ENCODE peak calls at places on chromosomes 12 and 14, in four cellular contexts. One of them, this sample, is unnamed.

GRCh38 chr12:98106201-98106600 is 409.2 kb upstream of the TMPO start:
- DNase-seq in testis: no peak
- DNase-seq in right lobe of liver: no peak
- DNase-seq in ovary: no peak
- DNase-seq in this sample: no peak

GRCh38 chr14:23299558-23299957 is 3.1 kb downstream of the PPP1R3E start:
- DNase-seq in testis: peak
- DNase-seq in right lobe of liver: no peak
- DNase-seq in ovary: no peak
- DNase-seq in this sample: no peak

GRCh38 chr12:67161322-67161918 is 107.7 kb upstream of the CAND1 start:
- DNase-seq in testis: peak
- DNase-seq in right lobe of liver: peak
- DNase-seq in ovary: no peak
- DNase-seq in this sample: peak

GRCh38 chr12:104790296-104791125 is 167.6 kb downstream of the SLC41A2 start:
- DNase-seq in testis: peak
- DNase-seq in right lobe of liver: peak
- DNase-seq in ovary: peak
- DNase-seq in this sample: peak

GRCh38 chr12:115640929-115641328 is 636.6 kb downstream of the MED13L start:
- DNase-seq in testis: no peak
- DNase-seq in right lobe of liver: no peak
- DNase-seq in ovary: no peak
- DNase-seq in this sample: no peak

GRCh38 chr14:92513204-92513965 is at the start of gene RIN3:
- DNase-seq in testis: peak
- DNase-seq in right lobe of liver: peak
- DNase-seq in ovary: peak
- DNase-seq in this sample: peak

GRCh38 chr14:51562816-51563215 is 88.9 kb upstream of the FRMD6 start:
- DNase-seq in testis: no peak
- DNase-seq in right lobe of liver: no peak
- DNase-seq in ovary: no peak
- DNase-seq in this sample: no peak

GRCh38 chr12:12813120-12814101 is at the start of gene DDX47:
- DNase-seq in testis: peak
- DNase-seq in right lobe of liver: peak
- DNase-seq in ovary: peak
- DNase-seq in this sample: peak

GRCh38 chr12:685388-685787 is 22.1 kb upstream of the NINJ2 start:
- DNase-seq in testis: peak
- DNase-seq in right lobe of liver: no peak
- DNase-seq in ovary: no peak
- DNase-seq in this sample: peak

GRCh38 chr14:103706551-103707328 is 8.5 kb downstream of the XRCC3 start:
- DNase-seq in testis: no peak
- DNase-seq in right lobe of liver: no peak
- DNase-seq in ovary: no peak
- DNase-seq in this sample: no peak

GRCh38 chr14:103705524-103706284 is 9.5 kb downstream of the XRCC3 start:
- DNase-seq in testis: peak
- DNase-seq in right lobe of liver: no peak
- DNase-seq in ovary: peak
- DNase-seq in this sample: no peak

GRCh38 chr14:103704708-103705107 is 10.5 kb downstream of the XRCC3 start:
- DNase-seq in testis: no peak
- DNase-seq in right lobe of liver: no peak
- DNase-seq in ovary: no peak
- DNase-seq in this sample: no peak

GRCh38 chr14:103703433-103704385 is 11.5 kb downstream of the XRCC3 start:
- DNase-seq in testis: no peak
- DNase-seq in right lobe of liver: no peak
- DNase-seq in ovary: no peak
- DNase-seq in this sample: no peak

DNA sequence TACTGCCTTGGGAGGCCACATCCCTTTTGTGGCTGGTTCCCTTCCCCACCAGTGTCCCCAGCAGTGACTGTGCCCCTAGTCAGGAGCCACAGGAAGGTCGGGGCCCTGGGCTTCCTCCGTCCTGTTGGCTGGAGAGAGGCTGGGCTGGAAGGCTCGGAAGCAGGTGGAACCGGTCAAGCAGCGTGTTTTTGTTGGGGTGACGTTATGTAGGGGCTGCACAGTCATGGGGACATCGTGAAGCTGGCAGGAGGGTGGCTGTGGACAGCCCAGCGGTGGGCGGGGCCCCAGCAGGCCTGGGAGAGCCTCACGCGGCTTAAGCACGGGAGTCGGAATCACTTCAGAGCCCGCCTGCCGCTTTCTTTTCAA is 10.1 kb downstream of the XRCC3 start:
- DNase-seq in testis: peak
- DNase-seq in right lobe of liver: no peak
- DNase-seq in ovary: peak
- DNase-seq in this sample: no peak
- TF ChIP-seq POLR2A in testis: no peak
- TF ChIP-seq POLR2A in right lobe of liver: no peak
- TF ChIP-seq POLR2A in ovary: no peak
- TF ChIP-seq POLR2A in this sample: no peak

GRCh38 chr12:125683748-125684381 is 618.6 kb downstream of the AACS start:
- DNase-seq in testis: peak
- DNase-seq in right lobe of liver: peak
- DNase-seq in ovary: no peak
- DNase-seq in this sample: peak
- H3K27ac ChIP-seq in testis: no peak
- H3K27ac ChIP-seq in right lobe of liver: no peak
- H3K27ac ChIP-seq in ovary: no peak
- H3K27ac ChIP-seq in this sample: no peak

DNA sequence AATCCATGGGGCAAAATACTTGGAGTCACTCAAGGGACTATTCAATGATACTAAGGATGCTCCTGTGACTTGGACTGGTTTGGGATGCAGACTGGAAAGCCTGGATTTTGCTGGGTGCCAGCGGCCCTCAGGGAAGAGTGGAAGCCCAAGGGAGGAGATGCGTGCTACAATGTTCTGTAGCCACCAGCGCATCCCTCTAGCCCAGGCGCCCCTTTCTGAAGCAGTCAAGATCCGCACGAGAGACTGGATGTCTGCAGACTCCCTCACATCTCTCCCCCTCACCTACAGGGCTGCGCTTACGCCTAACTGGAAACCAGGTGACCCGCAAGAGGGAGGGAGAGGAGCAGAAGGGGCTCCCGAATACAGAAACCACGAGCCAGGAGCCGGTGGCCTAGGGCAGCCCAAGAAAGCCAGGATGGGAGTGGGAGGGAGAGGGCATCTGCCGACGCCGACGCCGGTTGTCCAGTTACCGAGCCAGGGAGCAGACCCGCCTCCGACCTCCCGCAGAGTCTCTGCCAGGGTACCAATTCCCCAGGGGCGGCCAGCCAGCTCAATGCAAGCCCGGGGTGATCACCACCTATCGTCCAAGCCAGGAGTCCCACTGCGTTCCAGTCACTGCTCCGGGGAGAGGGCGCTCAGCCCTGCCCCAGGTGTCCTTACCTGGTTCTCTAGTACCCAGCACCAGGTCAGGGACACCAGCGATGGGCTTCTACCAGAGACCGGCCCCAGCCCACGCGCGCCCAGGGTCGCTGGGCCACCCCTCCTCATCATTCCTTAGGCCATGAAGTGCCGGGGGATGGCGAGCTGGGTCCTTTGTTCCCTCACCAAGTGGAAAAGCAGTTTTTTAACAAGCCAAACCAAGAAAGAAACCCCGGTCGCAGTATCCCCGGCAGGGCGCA is 1.2 kb downstream of the NTN4 start:
- DNase-seq in testis: peak
- DNase-seq in right lobe of liver: peak
- DNase-seq in ovary: peak
- DNase-seq in this sample: peak
- TF ChIP-seq POLR2A in testis: no peak
- TF ChIP-seq POLR2A in right lobe of liver: no peak
- TF ChIP-seq POLR2A in ovary: no peak
- TF ChIP-seq POLR2A in this sample: no peak

DNA sequence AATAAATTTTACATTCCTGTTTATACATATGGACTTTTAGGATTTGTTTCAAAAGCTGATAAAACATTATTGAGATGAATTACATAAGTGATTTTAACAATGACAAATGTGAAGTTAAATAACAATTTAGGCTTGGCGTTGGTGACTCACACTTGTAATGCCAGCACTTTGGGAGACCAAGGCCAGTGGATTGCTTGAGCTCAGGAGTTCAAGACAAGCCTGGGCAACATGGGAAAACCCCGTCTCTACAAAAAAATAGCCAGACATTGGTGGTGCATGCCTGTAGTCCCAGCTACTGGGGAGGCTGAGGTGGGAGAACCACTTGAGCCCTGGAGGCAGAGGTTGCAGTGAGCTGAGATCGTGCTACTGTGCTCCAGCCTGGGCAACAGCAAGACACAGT is 7.4 kb downstream of the ACOT2 start:
- DNase-seq in testis: no peak
- DNase-seq in right lobe of liver: no peak
- DNase-seq in ovary: no peak
- DNase-seq in this sample: no peak
- H3K27ac ChIP-seq in testis: no peak
- H3K27ac ChIP-seq in right lobe of liver: no peak
- H3K27ac ChIP-seq in ovary: no peak
- H3K27ac ChIP-seq in this sample: no peak

DNA sequence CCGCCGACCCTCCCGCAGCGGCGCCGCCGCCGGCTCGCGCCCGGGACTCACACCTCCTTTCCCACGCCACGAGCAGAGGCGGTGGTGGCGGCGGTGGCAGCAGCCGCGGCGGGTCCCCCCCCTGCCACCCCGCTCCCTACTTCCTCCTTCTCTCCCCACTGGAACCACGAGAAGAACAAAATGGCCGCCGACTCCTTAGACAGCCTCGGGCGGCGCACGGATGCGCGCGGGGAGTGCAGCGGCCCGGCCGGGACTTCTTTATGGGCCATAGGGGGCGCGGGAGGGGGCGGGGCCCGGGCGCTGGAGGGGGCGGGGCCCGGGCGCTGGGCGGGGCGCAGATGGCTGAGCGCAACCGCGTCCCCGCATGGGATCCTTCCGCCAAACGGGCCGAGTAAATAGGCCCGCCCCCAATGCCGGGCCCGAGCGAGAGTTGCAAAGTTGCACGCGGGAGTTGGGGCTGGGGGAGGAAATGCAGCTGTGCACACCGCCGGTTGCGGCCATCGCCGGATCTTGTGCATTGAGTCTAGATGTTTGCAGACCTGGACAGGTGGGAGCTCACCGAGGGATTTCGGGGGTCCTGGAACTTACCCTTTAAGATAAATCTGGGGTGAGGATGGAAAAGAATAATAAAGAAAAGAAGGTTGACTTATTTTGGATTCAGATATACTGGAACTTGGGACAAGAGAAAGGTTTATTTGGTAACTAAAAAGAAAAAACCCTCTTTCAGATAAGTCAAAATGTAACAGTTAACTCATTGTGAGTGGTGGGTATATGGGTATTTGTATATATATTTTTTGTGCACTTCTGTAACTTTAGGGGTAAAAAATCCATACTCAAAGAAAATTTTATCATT is at the start of gene PPP1CC:
- DNase-seq in testis: peak
- DNase-seq in right lobe of liver: peak
- DNase-seq in ovary: peak
- DNase-seq in this sample: peak
- TF ChIP-seq POLR2A in testis: peak
- TF ChIP-seq POLR2A in right lobe of liver: peak
- TF ChIP-seq POLR2A in ovary: peak
- TF ChIP-seq POLR2A in this sample: peak

DNA sequence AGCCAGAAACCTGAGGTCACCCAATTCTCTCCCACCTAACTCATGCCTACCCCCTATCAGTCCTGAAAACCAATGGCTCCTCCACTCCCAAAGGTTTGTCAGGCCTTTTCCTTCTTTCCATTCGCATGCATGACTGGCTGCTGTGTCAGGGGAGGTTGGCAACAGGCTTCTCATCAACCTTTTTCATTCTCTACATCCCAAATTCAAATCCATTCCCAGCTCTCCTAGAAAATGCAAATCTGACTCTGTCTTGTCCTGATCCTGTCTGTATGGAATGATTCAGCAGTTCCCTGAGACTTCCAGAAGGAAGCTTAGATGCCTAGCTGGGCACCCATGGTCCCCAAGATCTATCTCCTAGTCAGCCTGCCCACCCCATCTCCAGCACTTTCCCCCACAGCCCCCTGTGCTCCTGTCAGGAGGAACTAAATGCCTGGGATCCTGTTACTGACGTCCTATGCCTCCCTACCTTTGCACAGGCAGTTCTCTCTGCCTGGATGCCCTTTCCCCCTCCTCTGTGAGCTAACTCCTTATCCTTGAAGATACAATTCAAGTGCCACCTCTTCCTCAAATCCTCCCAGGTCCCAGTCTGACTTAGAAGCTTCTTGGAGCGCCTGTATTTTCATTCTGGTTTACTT is 5.1 kb upstream of the CTDSP2 start:
- DNase-seq in testis: no peak
- DNase-seq in right lobe of liver: no peak
- DNase-seq in ovary: no peak
- DNase-seq in this sample: no peak
- H3K27ac ChIP-seq in testis: no peak
- H3K27ac ChIP-seq in right lobe of liver: no peak
- H3K27ac ChIP-seq in ovary: peak
- H3K27ac ChIP-seq in this sample: peak

DNA sequence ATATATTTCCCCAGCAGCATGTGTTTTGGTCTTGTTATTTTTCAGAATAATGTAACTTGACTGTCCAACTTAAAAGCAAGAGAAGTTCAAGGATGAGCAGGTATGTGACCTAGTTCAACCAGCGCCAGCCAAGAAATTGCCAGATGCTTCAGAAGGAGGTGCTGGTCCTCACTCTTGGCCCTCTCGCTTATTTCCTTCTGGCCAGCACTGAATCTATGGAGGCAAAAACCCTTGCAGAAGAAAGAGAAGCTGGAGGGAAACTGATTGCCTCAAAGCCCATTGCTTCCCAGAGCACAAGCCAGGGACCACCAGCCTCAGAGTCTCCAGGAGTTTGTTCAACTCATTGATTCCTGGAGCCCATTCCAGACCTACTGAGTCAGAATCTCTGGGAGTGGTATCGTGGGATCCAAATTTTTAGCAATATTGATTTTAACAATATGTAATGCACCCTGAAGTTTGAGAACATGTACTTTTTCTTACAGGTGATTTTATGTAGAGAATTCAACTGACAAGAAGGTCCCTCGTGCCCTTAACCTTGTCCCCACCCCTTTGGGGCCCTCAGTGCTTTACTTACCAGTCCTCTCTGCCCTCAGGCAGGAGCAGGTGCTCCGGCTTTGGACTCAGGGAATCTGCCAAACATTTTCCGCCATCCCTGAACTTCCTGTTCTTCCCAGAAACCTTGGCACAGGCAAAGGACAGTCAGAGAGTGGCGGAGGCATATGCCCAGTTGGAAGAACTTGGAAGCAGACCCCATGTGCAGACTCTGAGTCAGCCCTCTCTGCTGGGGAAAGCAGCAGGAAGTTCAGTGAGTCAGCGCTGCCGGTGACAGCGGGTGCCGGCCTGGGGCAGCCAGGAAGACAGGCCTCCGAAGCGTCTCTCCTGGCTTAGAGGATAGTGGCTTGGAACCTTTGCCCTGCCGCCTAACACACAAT is 10.3 kb downstream of the BEST3 start:
- DNase-seq in testis: peak
- DNase-seq in right lobe of liver: peak
- DNase-seq in ovary: peak
- DNase-seq in this sample: peak
- TF ChIP-seq POLR2A in testis: no peak
- TF ChIP-seq POLR2A in right lobe of liver: no peak
- TF ChIP-seq POLR2A in ovary: no peak
- TF ChIP-seq POLR2A in this sample: no peak

GRCh38 chr14:57461777-57462320 is 31.8 kb downstream of the CCDC198 start:
- DNase-seq in testis: no peak
- DNase-seq in right lobe of liver: no peak
- DNase-seq in ovary: no peak
- DNase-seq in this sample: no peak
- H3K27ac ChIP-seq in testis: no peak
- H3K27ac ChIP-seq in right lobe of liver: no peak
- H3K27ac ChIP-seq in ovary: no peak
- H3K27ac ChIP-seq in this sample: no peak